ENCODE peak calls at places on chromosomes 16 and 17, in ten cellular contexts. H is Panc1, B is ascending aorta, I is lung, N is thyroid gland, E is GM23248, R is gastrocnemius medialis, S is hepatocyte, L is neural progenitor cell, X is prostate gland. Y is an unnamed sample.

GRCh38 chr16:19833581-19833980 is 51.1 kb downstream of the GPRC5B start:
- DNase-seq in R (no peak), I (no peak), E (no peak), B (no peak), H (no peak), L (no peak), S (no peak), X (no peak), N (no peak), Y (no peak)

GRCh38 chr17:17021194-17021863 is 20.9 kb upstream of the MPRIP start:
- DNase-seq in B (peak; percentile 88), H (no peak), N (peak; percentile 50), R (no peak), L (peak; percentile 82), S (peak; percentile 85), I (peak; percentile 62), E (peak; percentile 86), X (no peak), Y (no peak)

GRCh38 chr17:65593870-65594584 is 32.6 kb upstream of the AXIN2 start:
- DNase-seq in N (no peak), H (no peak), L (peak; percentile 59), I (no peak), E (peak; percentile 63), B (no peak), R (no peak), S (peak; percentile 30), X (no peak), Y (no peak)

GRCh38 chr16:50011707-50012106 is 13.3 kb upstream of the CNEP1R1 start:
- DNase-seq in B (no peak), N (no peak), I (peak; percentile 31), S (no peak), L (no peak), X (no peak), R (no peak), H (no peak), E (no peak), Y (no peak)

GRCh38 chr17:58066409-58066808 is 16.8 kb upstream of the DYNLL2 start:
- DNase-seq in H (no peak), N (peak; percentile 79), I (no peak), L (no peak), E (no peak), S (no peak), X (no peak), R (no peak), B (no peak), Y (no peak)

GRCh38 chr16:21088646-21089538 is 61.8 kb downstream of the DNAH3 start:
- DNase-seq in E (peak; percentile 86), S (no peak), X (no peak), R (no peak), L (no peak), I (no peak), H (no peak), N (no peak), B (no peak), Y (no peak)

GRCh38 chr16:35492225-35492624 is 2032.8 kb downstream of the TP53TG3F start:
- DNase-seq in X (no peak), E (no peak), S (no peak), L (no peak), N (no peak), R (no peak), H (no peak), B (no peak), I (no peak), Y (no peak)

GRCh38 chr17:47735536-47736011 is 2.5 kb downstream of the TBX21 start:
- DNase-seq in N (no peak), B (peak; percentile 39), X (no peak), R (no peak), H (no peak), L (no peak), I (no peak), E (no peak), S (no peak), Y (no peak)

GRCh38 chr16:86899156-86899555 is 320.8 kb downstream of the FOXL1 start:
- DNase-seq in H (no peak), N (no peak), L (no peak), I (no peak), X (no peak), E (no peak), R (no peak), B (no peak), S (no peak), Y (no peak)

GRCh38 chr16:88534731-88535141 is 35.5 kb upstream of the ZC3H18 start:
- DNase-seq in S (no peak), I (no peak), R (peak; percentile 54), X (no peak), H (no peak), L (peak; percentile 41), N (peak; percentile 57), E (peak; percentile 82), B (no peak), Y (peak; percentile 48)

GRCh38 chr17:82106697-82107305 is 8.8 kb upstream of the FASN start:
- DNase-seq in N (peak; percentile 42), X (no peak), R (peak; percentile 80), S (no peak), H (no peak), B (no peak), E (no peak), I (no peak), L (no peak), Y (no peak)

GRCh38 chr17:4475001-4475400 is 23.7 kb upstream of the SPNS2 start:
- DNase-seq in L (no peak), N (no peak), H (no peak), I (no peak), R (no peak), X (no peak), B (no peak), E (no peak), S (no peak), Y (no peak)

GRCh38 chr17:29933379-29933778 is 3.4 kb upstream of the SSH2 start:
- DNase-seq in E (peak; percentile 50), N (no peak), R (no peak), I (no peak), L (peak; percentile 50), X (no peak), H (no peak), S (peak; percentile 23), B (no peak), Y (no peak)

GRCh38 chr17:68593331-68593710 is 7.8 kb downstream of the FAM20A start:
- DNase-seq in B (no peak), H (no peak), I (no peak), E (no peak), S (no peak), N (no peak), X (no peak), L (no peak), R (no peak), Y (no peak)

GRCh38 chr16:68488559-68488958 is 40.3 kb upstream of the SMPD3 start:
- DNase-seq in E (no peak), X (no peak), N (no peak), H (no peak), S (no peak), I (no peak), L (no peak), B (no peak), R (no peak), Y (no peak)

GRCh38 chr16:1990336-1991134 is 765 bp downstream of the SYNGR3 start:
- DNase-seq in L (peak; percentile 86), E (no peak), B (no peak), I (no peak), N (no peak), X (no peak), H (no peak), S (peak; percentile 78), R (no peak), Y (no peak)

GRCh38 chr17:38904892-38905291 is 20.5 kb upstream of the LASP1NB start:
- DNase-seq in X (no peak), E (no peak), I (no peak), R (no peak), H (no peak), L (no peak), N (no peak), B (no peak), S (no peak), Y (no peak)
- H3K36me3 ChIP-seq in X (no peaks in the 10 kb centered on the region), E (peaks cover 40% of the 10 kb centered on the region), I (no peaks in the 10 kb centered on the region), R (no peaks in the 10 kb centered on the region), H (no peaks in the 10 kb centered on the region), L (no peaks in the 10 kb centered on the region), N (no peaks in the 10 kb centered on the region), B (peaks cover 28% of the 10 kb centered on the region), S (no peaks in the 10 kb centered on the region), Y (peaks cover 33% of the 10 kb centered on the region)

GRCh38 chr16:3661922-3662321 is 7.4 kb downstream of the DNASE1 start:
- DNase-seq in R (no peak), B (no peak), S (no peak), X (no peak), E (no peak), H (no peak), I (no peak), N (no peak), L (no peak), Y (no peak)
- H3K36me3 ChIP-seq in R (no peaks in the 10 kb centered on the region), B (peaks cover 69% of the 10 kb centered on the region), S (no peaks in the 10 kb centered on the region), X (peaks cover 17% of the 10 kb centered on the region), E (peaks cover 23% of the 10 kb centered on the region), H (peaks cover 7% of the 10 kb centered on the region), I (peaks cover 6% of the 10 kb centered on the region), N (peaks cover 54% of the 10 kb centered on the region), L (no peaks in the 10 kb centered on the region), Y (peaks cover 52% of the 10 kb centered on the region)

DNA sequence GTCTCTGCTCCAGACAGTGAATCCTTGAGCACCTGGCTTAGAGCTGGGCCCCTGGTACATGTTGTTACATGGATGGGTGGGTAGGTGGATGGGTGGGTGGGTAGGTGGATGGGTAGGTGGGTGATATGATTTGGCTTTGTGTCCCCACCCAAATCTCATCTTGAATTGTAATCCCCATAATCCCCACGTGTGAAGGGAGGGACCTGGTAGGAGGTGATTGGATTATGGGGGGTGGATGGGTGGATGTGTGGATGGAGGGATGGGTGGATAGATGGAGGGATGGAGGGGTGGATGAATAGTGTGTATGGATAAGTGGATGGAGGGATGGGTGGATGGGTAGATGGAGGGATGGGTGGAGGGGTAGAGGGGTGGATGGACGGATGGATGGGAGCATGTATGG is 26.6 kb upstream of the NPTX1 start:
- DNase-seq in L (no peak), B (no peak), E (no peak), R (no peak), S (no peak), N (no peak), I (no peak), H (no peak), X (no peak), Y (no peak)
- H3K36me3 ChIP-seq in L (no peaks in the 10 kb centered on the region), B (no peaks in the 10 kb centered on the region), E (no peaks in the 10 kb centered on the region), R (no peaks in the 10 kb centered on the region), S (no peaks in the 10 kb centered on the region), N (no peaks in the 10 kb centered on the region), I (no peaks in the 10 kb centered on the region), H (no peaks in the 10 kb centered on the region), X (no peaks in the 10 kb centered on the region), Y (no peaks in the 10 kb centered on the region)

DNA sequence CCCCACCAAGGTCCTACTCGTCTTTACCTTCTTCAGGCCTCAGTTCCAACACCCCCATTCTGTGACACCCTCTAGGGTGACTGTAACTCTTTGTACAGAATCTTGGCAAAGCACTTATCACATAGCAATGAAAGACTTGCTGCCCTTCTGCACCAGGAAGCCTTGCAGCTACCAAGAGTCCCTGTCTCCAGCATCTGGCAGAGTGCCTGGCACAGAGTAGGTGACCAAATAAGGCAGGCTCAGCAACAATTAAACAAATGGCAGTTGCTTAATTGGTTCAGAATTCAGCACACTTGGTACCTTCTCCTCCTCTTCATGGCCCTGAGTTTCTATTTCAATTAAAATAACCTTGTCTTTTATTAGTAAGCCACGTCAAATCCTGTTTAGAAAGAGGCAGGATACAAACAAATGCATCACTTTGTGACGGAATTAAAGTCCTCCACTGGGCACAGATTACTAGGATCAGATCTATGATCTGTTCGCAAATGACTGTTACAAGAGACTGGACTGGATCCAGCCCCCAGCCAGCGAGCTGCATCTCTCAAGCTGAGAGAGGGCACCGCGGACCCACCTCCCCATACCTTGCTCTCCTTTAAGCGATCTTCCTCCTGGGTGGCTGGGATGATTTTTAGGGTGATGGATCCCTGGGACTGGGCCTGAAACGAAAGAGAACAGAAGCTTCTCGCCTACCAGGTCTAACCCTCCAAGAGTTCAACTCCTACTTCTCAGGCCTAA is 9.4 kb downstream of the MPP3 start:
- DNase-seq in I (peak; percentile 72), S (no peak), X (peak; percentile 49), H (no peak), L (no peak), R (no peak), N (no peak), B (no peak), E (no peak), Y (no peak)
- H3K36me3 ChIP-seq in I (peaks cover 10% of the 10 kb centered on the region), S (no peaks in the 10 kb centered on the region), X (no peaks in the 10 kb centered on the region), H (no peaks in the 10 kb centered on the region), L (no peaks in the 10 kb centered on the region), R (no peaks in the 10 kb centered on the region), N (no peaks in the 10 kb centered on the region), B (peaks cover 14% of the 10 kb centered on the region), E (peaks cover 5% of the 10 kb centered on the region), Y (no peaks in the 10 kb centered on the region)